ENCODE peak calls at places on chromosome 9, in eight cellular contexts. S is sigmoid colon, I is psoas muscle, J is WERI-Rb-1, Z is fibroblast of pulmonary artery, H is BJ, B is BE2C, C is left ventricle myocardium inferior. T is an unnamed sample.
A peak's percentile ranks its signal among the peaks of the same experiment; 100 is the strongest.

GRCh38 chr9:78539904-78540303 is 243.0 kb downstream of the PSAT1 start:
- DNase-seq in S (no peak), I (peak; percentile 85), J (no peak), Z (peak; percentile 7), H (peak; percentile 73), B (no peak), C (no peak), T (peak; percentile 81)

GRCh38 chr9:92716557-92716956 is 46.6 kb upstream of the IPPK start:
- DNase-seq in S (no peak), I (peak; percentile 79), J (peak; percentile 88), Z (peak; percentile 49), H (no peak), B (peak; percentile 82), C (peak; percentile 66), T (peak; percentile 29)

GRCh38 chr9:115204827-115205506 is 87.0 kb upstream of the TNC start:
- DNase-seq in S (no peak), I (no peak), J (no peak), Z (peak; percentile 77), H (peak; percentile 64), B (no peak), C (no peak), T (peak; percentile 89)

GRCh38 chr9:79164396-79164795 is 407.4 kb upstream of the TLE4 start:
- DNase-seq in S (no peak), I (no peak), J (no peak), Z (peak; percentile 41), H (no peak), B (no peak), C (no peak), T (no peak)

GRCh38 chr9:115349542-115349941 is 231.6 kb upstream of the TNC start:
- DNase-seq in S (no peak), I (no peak), J (no peak), Z (peak; percentile 11), H (no peak), B (no peak), C (no peak), T (peak; percentile 18)

GRCh38 chr9:115305543-115305942 is 187.6 kb upstream of the TNC start:
- DNase-seq in S (no peak), I (no peak), J (no peak), Z (no peak), H (no peak), B (no peak), C (no peak), T (no peak)

GRCh38 chr9:70389642-70390266 is 24.7 kb downstream of the KLF9 start:
- DNase-seq in S (no peak), I (no peak), J (no peak), Z (peak; percentile 67), H (no peak), B (no peak), C (no peak), T (peak; percentile 60)

GRCh38 chr9:78032599-78033457 is 1.2 kb upstream of the GNAQ start:
- DNase-seq in S (peak; percentile 71), I (no peak), J (no peak), Z (no peak), H (no peak), B (no peak), C (no peak), T (peak; percentile 60)

GRCh38 chr9:83342731-83343130 is 195.5 kb downstream of the FRMD3 start:
- DNase-seq in S (no peak), I (no peak), J (no peak), Z (peak; percentile 10), H (no peak), B (no peak), C (no peak), T (no peak)

GRCh38 chr9:16901589-16901988 is 31.1 kb upstream of the BNC2 start:
- DNase-seq in S (no peak), I (no peak), J (no peak), Z (peak; percentile 43), H (no peak), B (no peak), C (no peak), T (no peak)

GRCh38 chr9:71895955-71896354 is 15.0 kb downstream of the ABHD17B start:
- DNase-seq in S (no peak), I (no peak), J (no peak), Z (no peak), H (no peak), B (no peak), C (no peak), T (no peak)
- H3K4me3 ChIP-seq in S (no peak overlapping the region), I (no peak overlapping the region), J (no peak overlapping the region), Z (no peak overlapping the region), H (no peak overlapping the region), B (no peak overlapping the region), C (no peak overlapping the region), T (no peak overlapping the region)

DNA sequence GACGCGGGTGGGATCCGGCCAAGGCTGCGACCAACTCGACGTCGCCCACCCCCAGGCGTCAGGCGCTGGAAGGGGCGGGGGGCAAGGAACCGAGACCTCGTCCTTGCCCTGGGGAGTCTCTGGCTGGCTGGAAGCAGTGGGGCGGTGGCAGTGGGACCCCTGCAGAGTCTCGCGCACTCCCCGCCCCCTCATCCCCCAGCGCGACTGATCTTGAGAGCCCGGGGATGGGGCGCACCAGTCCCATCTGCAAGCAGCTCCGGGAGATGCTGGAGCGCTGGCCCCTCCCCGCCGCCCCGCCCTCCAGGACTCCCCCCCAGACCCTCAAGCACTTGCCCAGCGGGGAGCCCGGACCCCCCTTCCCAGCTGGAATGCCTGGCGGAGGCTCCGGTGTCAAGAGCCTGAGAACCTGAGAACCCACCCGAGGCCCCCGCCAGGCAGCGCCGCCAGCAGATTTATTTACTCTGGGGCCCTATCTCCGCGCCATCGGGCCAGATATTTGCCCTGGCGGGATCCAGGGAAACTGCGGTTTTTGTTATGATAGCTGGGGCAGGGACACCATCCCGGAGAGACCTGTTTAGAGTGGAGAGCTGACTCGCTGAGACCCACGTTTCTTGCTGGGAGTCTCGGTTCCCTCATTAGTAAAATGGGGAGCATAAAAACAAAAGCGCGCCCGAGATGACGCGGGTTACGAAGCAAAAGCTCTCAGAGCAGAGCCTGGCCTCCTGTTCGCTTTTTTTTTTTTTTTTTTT is 1.2 kb downstream of the PRRT1B start:
- DNase-seq in S (no peak), I (no peak), J (no peak), Z (no peak), H (no peak), B (peak; percentile 58), C (no peak), T (no peak)
- TF ChIP-seq CTCF in S (no peak), I (no peak), J (no peak), Z (no peak), H (peak; percentile 32), B (peak; percentile 24), C (no peak), T (no peak)

DNA sequence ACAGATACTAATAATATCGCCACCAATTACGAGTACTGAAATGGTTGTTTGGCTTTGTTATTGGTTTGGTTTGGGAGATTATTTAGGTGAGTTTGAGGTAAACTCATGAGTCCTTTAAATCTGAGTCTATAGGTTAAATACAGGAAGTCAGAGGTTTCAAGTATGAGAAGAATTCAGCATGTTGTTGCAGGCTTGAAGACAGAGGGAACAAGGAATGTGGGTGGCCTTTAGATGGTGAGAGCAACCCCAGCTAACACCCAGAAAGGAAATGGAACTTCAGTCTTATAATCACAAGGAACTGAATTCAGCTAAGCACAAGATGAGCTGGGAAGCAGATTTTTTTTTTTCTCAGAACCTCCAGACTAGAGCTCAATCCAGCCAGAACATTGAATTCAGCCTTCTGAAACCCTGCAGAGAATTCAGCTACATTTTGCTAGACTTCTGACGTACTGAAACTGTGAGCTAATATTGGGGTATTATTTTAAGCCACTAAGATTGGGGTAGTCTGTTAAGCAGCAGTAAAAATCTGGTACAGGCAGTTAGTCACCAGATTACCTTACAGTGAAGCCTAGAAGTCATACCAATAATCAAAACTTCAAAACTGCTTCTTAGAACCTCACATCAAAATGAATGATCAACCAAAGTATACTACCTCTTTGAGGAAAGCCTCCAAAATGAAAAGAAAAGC is 216.0 kb upstream of the PUM3 start:
- DNase-seq in S (no peak), I (no peak), J (no peak), Z (no peak), H (no peak), B (no peak), C (no peak), T (no peak)
- H3K4me3 ChIP-seq in S (no peak overlapping the region), I (no peak overlapping the region), J (no peak overlapping the region), Z (no peak overlapping the region), H (no peak overlapping the region), B (no peak overlapping the region), C (no peak overlapping the region), T (no peak overlapping the region)

DNA sequence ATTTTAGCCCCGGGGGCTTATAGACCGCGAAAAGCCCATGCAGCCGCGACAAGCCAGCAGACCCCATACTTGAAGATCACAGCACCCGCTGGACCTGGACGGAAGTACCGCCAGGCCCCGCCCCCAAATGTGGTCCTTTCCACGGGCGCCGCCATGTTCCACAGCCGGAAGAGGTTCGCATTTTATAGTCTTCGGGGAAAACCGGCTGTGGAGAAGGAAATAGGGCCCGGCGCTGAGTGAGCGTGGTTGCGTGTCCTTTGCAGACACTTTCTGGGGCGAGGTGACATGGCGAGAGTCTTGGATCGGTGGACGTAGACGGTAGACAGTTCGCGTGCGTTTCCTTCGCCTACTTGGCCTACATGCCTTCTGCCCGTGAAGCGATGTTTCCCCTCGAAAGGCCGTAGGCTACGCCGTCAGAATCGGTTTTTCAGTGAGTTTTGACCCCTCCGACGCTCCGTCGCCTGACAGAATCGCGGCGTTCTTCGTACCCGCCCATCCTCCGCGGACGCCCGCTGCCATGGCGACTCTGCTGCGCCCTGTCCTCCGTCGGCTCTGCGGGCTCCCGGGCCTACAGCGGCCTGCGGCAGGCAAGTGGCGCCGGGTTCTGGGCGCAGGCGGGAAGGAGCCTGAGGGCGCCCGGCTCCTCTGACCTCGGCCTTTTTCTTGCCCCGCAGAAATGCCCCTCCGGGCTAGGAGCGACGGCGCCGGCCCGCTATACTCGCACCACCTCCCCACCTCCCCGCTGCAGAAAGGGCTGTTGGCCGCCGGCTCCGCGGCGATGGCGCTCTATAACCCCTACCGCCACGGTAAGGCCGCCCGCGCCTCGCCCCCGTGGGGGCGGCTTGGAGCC is at the start of the genes COQ4 and TRUB2:
- DNase-seq in S (peak; percentile 97), I (peak; percentile 96), J (peak; percentile 97), Z (peak; percentile 95), H (peak; percentile 73), B (peak; percentile 96), C (peak; percentile 93), T (peak; percentile 97)
- TF ChIP-seq CTCF in S (no peak), I (no peak), J (peak; percentile 10), Z (no peak), H (no peak), B (no peak), C (no peak), T (no peak)

DNA sequence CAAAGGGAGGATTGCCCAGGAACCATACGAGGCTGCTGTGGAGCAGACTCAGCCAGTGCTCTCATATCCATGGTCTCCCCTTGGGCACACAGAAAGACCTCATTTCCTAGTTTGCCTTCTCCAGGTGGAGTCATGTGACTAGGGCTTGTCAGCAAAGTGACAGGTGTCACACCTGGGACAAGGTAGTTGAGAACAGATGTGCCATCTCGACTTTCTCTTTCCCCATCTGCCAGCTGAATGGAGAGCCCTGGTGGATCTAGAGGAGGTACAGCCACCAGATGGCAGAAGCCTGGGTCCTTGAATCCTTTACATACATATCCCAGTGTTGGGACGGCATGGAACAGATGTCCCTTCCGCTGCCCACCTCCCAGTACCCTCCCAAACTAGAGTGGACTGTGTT is 42.9 kb upstream of the ALDOB start:
- DNase-seq in S (no peak), I (no peak), J (peak; percentile 23), Z (no peak), H (no peak), B (no peak), C (no peak), T (no peak)
- H3K4me3 ChIP-seq in S (no peak overlapping the region), I (no peak overlapping the region), J (no peak overlapping the region), Z (no peak overlapping the region), H (no peak overlapping the region), B (no peak overlapping the region), C (no peak overlapping the region), T (no peak overlapping the region)

T was measured in astrocyte of the spinal cord.